ENCODE peak calls at places on chromosomes 7 and 10, in nine cellular contexts. S, J, D, U, W, E, G, N and B are unnamed samples.
A peak's percentile ranks its signal among the peaks of the same experiment; 100 is the strongest.

GRCh38 chr7:32479574-32480200 is 10.5 kb downstream of the LSM5 start:
- DNase-seq in J (peak; percentile 83), S (no peak), U (peak; percentile 91), N (no peak), W (no peak), G (peak; percentile 65), E (peak; percentile 33), D (no peak), B (peak; percentile 27)

GRCh38 chr7:150358433-150358832 is 10.2 kb upstream of the REPIN1 start:
- DNase-seq in J (no peak), N (no peak), S (no peak), G (no peak), W (no peak), U (no peak), E (no peak), D (no peak), B (no peak)

GRCh38 chr7:155674556-155674955 is 30.1 kb downstream of the RBM33 start:
- DNase-seq in J (peak; percentile 53), E (no peak), N (no peak), D (no peak), G (no peak), W (no peak), S (no peak), U (no peak), B (no peak)

GRCh38 chr10:17428616-17429097 is 25.7 kb downstream of the ST8SIA6 start:
- DNase-seq in U (no peak), E (no peak), N (peak; percentile 84), W (peak; percentile 54), D (no peak), J (no peak), G (no peak), S (peak; percentile 47), B (no peak)

GRCh38 chr7:1977059-1977875 is 255.5 kb downstream of the MAD1L1 start:
- DNase-seq in S (no peak), E (no peak), D (no peak), W (no peak), J (no peak), G (no peak), U (no peak), N (no peak), B (no peak)

GRCh38 chr10:105761861-105762260 is 1120.8 kb downstream of the SORCS3 start:
- DNase-seq in G (no peak), W (no peak), D (no peak), S (no peak), E (no peak), J (no peak), N (no peak), U (no peak), B (no peak)

GRCh38 chr10:119478111-119479047 is 64.1 kb downstream of the RGS10 start:
- DNase-seq in G (peak; percentile 35), W (no peak), J (peak; percentile 16), N (peak; percentile 53), S (no peak), E (no peak), U (no peak), D (no peak), B (no peak)

GRCh38 chr7:157228864-157229422 is 90.2 kb downstream of the UBE3C start:
- DNase-seq in J (peak; percentile 63), S (peak; percentile 2), W (peak; percentile 13), U (peak; percentile 6), E (no peak), G (peak; percentile 30), D (no peak), N (no peak), B (no peak)

GRCh38 chr10:119344381-119344780 is 137.0 kb downstream of the GRK5 start:
- DNase-seq in N (no peak), U (peak; percentile 92), J (no peak), D (no peak), W (no peak), G (no peak), S (no peak), E (no peak), B (no peak)

GRCh38 chr10:108662975-108663374 is 1260.3 kb downstream of the XPNPEP1 start:
- DNase-seq in W (no peak), U (no peak), S (no peak), J (no peak), E (no peak), N (no peak), G (no peak), D (no peak), B (no peak)

GRCh38 chr10:107238275-107238674 is 73.8 kb upstream of the SORCS1 start:
- DNase-seq in E (no peak), S (no peak), U (no peak), D (no peak), G (no peak), J (no peak), W (no peak), N (no peak), B (no peak)

GRCh38 chr7:134856692-134857091 is 77.3 kb downstream of the CALD1 start:
- DNase-seq in G (peak; percentile 43), U (no peak), N (no peak), W (no peak), D (no peak), E (no peak), S (no peak), J (peak; percentile 43), B (no peak)

GRCh38 chr7:116283595-116284204 is 73.4 kb downstream of the TES start:
- DNase-seq in E (no peak), J (no peak), D (no peak), U (no peak), S (no peak), G (no peak), N (no peak), W (no peak), B (no peak)

GRCh38 chr7:158050441-158051371 is 536.9 kb downstream of the PTPRN2 start:
- DNase-seq in U (no peak), W (no peak), E (no peak), J (no peak), D (no peak), S (no peak), G (no peak), N (no peak), B (no peak)

GRCh38 chr7:107506683-107507339 is 37.0 kb downstream of the GPR22 start:
- DNase-seq in N (no peak), U (peak; percentile 38), W (no peak), E (peak; percentile 32), G (no peak), J (peak; percentile 6), S (no peak), D (no peak), B (peak; percentile 18)

GRCh38 chr10:78937800-78938694 is 130.7 kb upstream of the ZMIZ1 start:
- DNase-seq in G (no peak), E (no peak), N (no peak), J (no peak), S (no peak), D (no peak), U (no peak), W (no peak), B (no peak)

GRCh38 chr10:117164878-117165556 is 26.9 kb upstream of the VAX1 start:
- DNase-seq in J (no peak), U (no peak), W (no peak), E (no peak), S (no peak), N (no peak), G (no peak), D (no peak), B (no peak)